ENCODE peak calls at places on chromosome 20, in seven cellular contexts. A, D, L, S, H, T and M are unnamed samples.

GRCh38 chr20:6265204-6265904 is 142.5 kb upstream of the FERMT1 start:
- DNase-seq in A (no peak), D (no peak), L (no peak), S (no peak), H (peak; percentile 27), T (peak; percentile 79), M (peak; percentile 48)

GRCh38 chr20:38168791-38169589 is 3.9 kb upstream of the TGM2 start:
- DNase-seq in A (peak; percentile 30), D (no peak), L (no peak), S (no peak), H (no peak), T (peak; percentile 20), M (no peak)

GRCh38 chr20:10020937-10021336 is 13.8 kb upstream of the ANKEF1 start:
- DNase-seq in A (no peak), D (no peak), L (no peak), S (no peak), H (no peak), T (no peak), M (no peak)

GRCh38 chr20:64129146-64129782 is 21.9 kb upstream of the NPBWR2 start:
- DNase-seq in A (no peak), D (no peak), L (no peak), S (no peak), H (no peak), T (no peak), M (no peak)

GRCh38 chr20:51311636-51312479 is 230.7 kb downstream of the NFATC2 start:
- DNase-seq in A (no peak), D (no peak), L (no peak), S (no peak), H (no peak), T (no peak), M (peak; percentile 59)

GRCh38 chr20:46350201-46350985 is 42.1 kb upstream of the CDH22 start:
- DNase-seq in A (no peak), D (no peak), L (no peak), S (no peak), H (peak; percentile 88), T (no peak), M (no peak)

GRCh38 chr20:137668-138131 is 4.7 kb upstream of the DEFB126 start:
- DNase-seq in A (no peak), D (no peak), L (no peak), S (no peak), H (no peak), T (no peak), M (peak; percentile 52)

GRCh38 chr20:50004175-50004574 is 21.4 kb downstream of the SNAI1 start:
- DNase-seq in A (no peak), D (no peak), L (no peak), S (no peak), H (no peak), T (no peak), M (no peak)

GRCh38 chr20:31894980-31895675 is 24.7 kb downstream of the TTLL9 start:
- DNase-seq in A (peak; percentile 50), D (peak; percentile 87), L (peak; percentile 18), S (no peak), H (peak; percentile 71), T (peak; percentile 59), M (peak; percentile 67)

GRCh38 chr20:1282966-1283365 is 16.9 kb downstream of the SNPH start:
- DNase-seq in A (no peak), D (no peak), L (no peak), S (no peak), H (no peak), T (no peak), M (no peak)

GRCh38 chr20:50953821-50954220 is 4.5 kb downstream of the DPM1 start:
- DNase-seq in A (no peak), D (no peak), L (no peak), S (no peak), H (no peak), T (no peak), M (no peak)

GRCh38 chr20:325889-326644 is 715 bp downstream of the SOX12 start:
- DNase-seq in A (peak; percentile 60), D (peak; percentile 77), L (peak; percentile 50), S (no peak), H (peak; percentile 76), T (peak; percentile 65), M (peak; percentile 44)

GRCh38 chr20:60677819-60678218 is 574.2 kb upstream of the CDH4 start:
- DNase-seq in A (no peak), D (no peak), L (no peak), S (no peak), H (no peak), T (no peak), M (no peak)